ENCODE peak calls at places on chromosome 6, in five cellular contexts. One of them, this sample, is unnamed.

GRCh38 chr6:37691904-37692806 is 5.5 kb downstream of the MDGA1 start:
- DNase-seq in uterus: peak
- DNase-seq in testis: peak
- DNase-seq in body of pancreas: peak
- DNase-seq in IMR-90: peak
- DNase-seq in this sample: peak

GRCh38 chr6:35544748-35545361 is 32.2 kb upstream of the TULP1 start:
- DNase-seq in uterus: no peak
- DNase-seq in testis: no peak
- DNase-seq in body of pancreas: no peak
- DNase-seq in IMR-90: no peak
- DNase-seq in this sample: no peak

GRCh38 chr6:163620670-163621330 is 206.3 kb downstream of the QKI start:
- DNase-seq in uterus: no peak
- DNase-seq in testis: no peak
- DNase-seq in body of pancreas: no peak
- DNase-seq in IMR-90: peak
- DNase-seq in this sample: no peak

GRCh38 chr6:36357872-36358234 is 21.2 kb upstream of the BNIP5 start:
- DNase-seq in uterus: no peak
- DNase-seq in testis: no peak
- DNase-seq in body of pancreas: no peak
- DNase-seq in IMR-90: no peak
- DNase-seq in this sample: no peak

GRCh38 chr6:104855507-104855906 is 4.2 kb downstream of the HACE1 start:
- DNase-seq in uterus: no peak
- DNase-seq in testis: no peak
- DNase-seq in body of pancreas: no peak
- DNase-seq in IMR-90: peak
- DNase-seq in this sample: no peak

GRCh38 chr6:141451176-141451507 is 681.6 kb upstream of the GJE1 start:
- DNase-seq in uterus: no peak
- DNase-seq in testis: no peak
- DNase-seq in body of pancreas: no peak
- DNase-seq in IMR-90: no peak
- DNase-seq in this sample: no peak

GRCh38 chr6:132604635-132605150 is 15.2 kb upstream of the TAAR5 start:
- DNase-seq in uterus: no peak
- DNase-seq in testis: no peak
- DNase-seq in body of pancreas: no peak
- DNase-seq in IMR-90: no peak
- DNase-seq in this sample: no peak

GRCh38 chr6:125952764-125953501 is 3.6 kb upstream of the HINT3 start:
- DNase-seq in uterus: no peak
- DNase-seq in testis: peak
- DNase-seq in body of pancreas: peak
- DNase-seq in IMR-90: peak
- DNase-seq in this sample: no peak

GRCh38 chr6:85452441-85452881 is 2.6 kb downstream of the NT5E start:
- DNase-seq in uterus: no peak
- DNase-seq in testis: no peak
- DNase-seq in body of pancreas: no peak
- DNase-seq in IMR-90: peak
- DNase-seq in this sample: no peak

GRCh38 chr6:29965873-29966601 is 23.7 kb downstream of the HLA-A start:
- DNase-seq in uterus: peak
- DNase-seq in testis: peak
- DNase-seq in body of pancreas: peak
- DNase-seq in IMR-90: peak
- DNase-seq in this sample: peak

GRCh38 chr6:160767019-160767646 is 65.1 kb downstream of the PLG start:
- DNase-seq in uterus: peak
- DNase-seq in testis: peak
- DNase-seq in body of pancreas: peak
- DNase-seq in IMR-90: no peak
- DNase-seq in this sample: peak

GRCh38 chr6:46983007-46983411 is 59.1 kb downstream of the ADGRF1 start:
- DNase-seq in uterus: no peak
- DNase-seq in testis: no peak
- DNase-seq in body of pancreas: no peak
- DNase-seq in IMR-90: no peak
- DNase-seq in this sample: no peak

GRCh38 chr6:150299873-150300485 is 68.8 kb upstream of the IYD start:
- DNase-seq in uterus: no peak
- DNase-seq in testis: no peak
- DNase-seq in body of pancreas: peak
- DNase-seq in IMR-90: no peak
- DNase-seq in this sample: peak

GRCh38 chr6:47780510-47781356 is 1.1 kb upstream of the OPN5 start:
- DNase-seq in uterus: no peak
- DNase-seq in testis: peak
- DNase-seq in body of pancreas: peak
- DNase-seq in IMR-90: peak
- DNase-seq in this sample: peak

GRCh38 chr6:136050475-136050874 is 199.0 kb downstream of the PDE7B start:
- DNase-seq in uterus: no peak
- DNase-seq in testis: no peak
- DNase-seq in body of pancreas: no peak
- DNase-seq in IMR-90: no peak
- DNase-seq in this sample: no peak

GRCh38 chr6:2228392-2228791 is 17.0 kb downstream of the GMDS start:
- DNase-seq in uterus: no peak
- DNase-seq in testis: no peak
- DNase-seq in body of pancreas: no peak
- DNase-seq in IMR-90: no peak
- DNase-seq in this sample: no peak

GRCh38 chr6:26125015-26125690 is 37.9 kb downstream of the HFE start:
- DNase-seq in uterus: no peak
- DNase-seq in testis: no peak
- DNase-seq in body of pancreas: peak
- DNase-seq in IMR-90: no peak
- DNase-seq in this sample: no peak

GRCh38 chr6:84457276-84457675 is 229.8 kb upstream of the CEP162 start:
- DNase-seq in uterus: no peak
- DNase-seq in testis: no peak
- DNase-seq in body of pancreas: no peak
- DNase-seq in IMR-90: no peak
- DNase-seq in this sample: no peak

GRCh38 chr6:1617466-1618304 is 8.0 kb downstream of the FOXC1 start:
- DNase-seq in uterus: no peak
- DNase-seq in testis: no peak
- DNase-seq in body of pancreas: no peak
- DNase-seq in IMR-90: no peak
- DNase-seq in this sample: no peak

GRCh38 chr6:109807881-109808280 is 116.8 kb downstream of the FIG4 start:
- DNase-seq in uterus: no peak
- DNase-seq in testis: no peak
- DNase-seq in body of pancreas: no peak
- DNase-seq in IMR-90: no peak
- DNase-seq in this sample: no peak

GRCh38 chr6:38337819-38338465 is 301.8 kb downstream of the BTBD9 start:
- DNase-seq in uterus: no peak
- DNase-seq in testis: no peak
- DNase-seq in body of pancreas: no peak
- DNase-seq in IMR-90: peak
- DNase-seq in this sample: no peak

GRCh38 chr6:152071318-152071717 is 263.8 kb downstream of the ESR1 start:
- DNase-seq in uterus: no peak
- DNase-seq in testis: no peak
- DNase-seq in body of pancreas: no peak
- DNase-seq in IMR-90: no peak
- DNase-seq in this sample: no peak

GRCh38 chr6:4369616-4370015 is 234.2 kb upstream of the ECI2 start:
- DNase-seq in uterus: no peak
- DNase-seq in testis: no peak
- DNase-seq in body of pancreas: no peak
- DNase-seq in IMR-90: peak
- DNase-seq in this sample: no peak

GRCh38 chr6:151092561-151092960 is 147.2 kb upstream of the AKAP12 start:
- DNase-seq in uterus: no peak
- DNase-seq in testis: no peak
- DNase-seq in body of pancreas: no peak
- DNase-seq in IMR-90: no peak
- DNase-seq in this sample: no peak

GRCh38 chr6:36235309-36235708 is 34.6 kb upstream of the PNPLA1 start:
- DNase-seq in uterus: no peak
- DNase-seq in testis: peak
- DNase-seq in body of pancreas: no peak
- DNase-seq in IMR-90: no peak
- DNase-seq in this sample: no peak

GRCh38 chr6:46898011-46898410 is 23.7 kb downstream of the ADGRF5 start:
- DNase-seq in uterus: no peak
- DNase-seq in testis: no peak
- DNase-seq in body of pancreas: no peak
- DNase-seq in IMR-90: no peak
- DNase-seq in this sample: no peak

DNA sequence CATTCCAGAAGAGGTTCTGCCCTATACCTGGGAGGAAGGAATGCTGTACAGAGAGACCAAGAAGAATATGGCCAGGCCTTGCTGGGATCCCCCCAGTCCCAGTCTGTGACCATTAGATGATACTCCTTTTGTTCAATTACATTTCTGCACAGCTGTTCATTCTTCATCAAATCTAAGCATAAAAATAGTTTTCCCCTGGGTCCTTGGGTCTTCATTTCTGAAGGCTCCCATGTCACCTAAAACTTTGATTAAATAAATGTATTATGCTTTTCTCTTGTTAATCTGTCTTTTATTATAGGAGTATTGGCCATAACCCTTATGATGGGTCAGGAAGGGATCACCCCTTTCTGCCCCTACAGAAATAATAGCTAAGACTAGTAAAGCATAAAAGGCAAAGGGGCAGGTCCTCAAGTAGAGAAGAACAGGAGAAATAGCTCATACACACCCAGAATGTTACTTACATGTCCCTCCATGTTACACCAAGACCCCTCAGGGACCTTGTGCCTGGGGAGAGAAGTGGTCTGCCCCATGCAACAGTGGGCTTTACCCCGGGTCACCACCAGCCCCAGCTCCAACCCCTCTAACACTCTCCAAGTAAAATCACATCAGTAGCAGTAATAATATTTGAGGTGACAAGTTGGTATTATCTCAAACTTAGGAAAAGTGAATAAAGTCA is 2.1 kb upstream of the LTA start:
- DNase-seq in uterus: no peak
- DNase-seq in testis: no peak
- DNase-seq in body of pancreas: no peak
- DNase-seq in IMR-90: no peak
- DNase-seq in this sample: no peak
- H3K4me3 ChIP-seq in uterus: no peak
- H3K4me3 ChIP-seq in testis: no peak
- H3K4me3 ChIP-seq in body of pancreas: no peak
- H3K4me3 ChIP-seq in IMR-90: no peak
- H3K4me3 ChIP-seq in this sample: no peak

DNA sequence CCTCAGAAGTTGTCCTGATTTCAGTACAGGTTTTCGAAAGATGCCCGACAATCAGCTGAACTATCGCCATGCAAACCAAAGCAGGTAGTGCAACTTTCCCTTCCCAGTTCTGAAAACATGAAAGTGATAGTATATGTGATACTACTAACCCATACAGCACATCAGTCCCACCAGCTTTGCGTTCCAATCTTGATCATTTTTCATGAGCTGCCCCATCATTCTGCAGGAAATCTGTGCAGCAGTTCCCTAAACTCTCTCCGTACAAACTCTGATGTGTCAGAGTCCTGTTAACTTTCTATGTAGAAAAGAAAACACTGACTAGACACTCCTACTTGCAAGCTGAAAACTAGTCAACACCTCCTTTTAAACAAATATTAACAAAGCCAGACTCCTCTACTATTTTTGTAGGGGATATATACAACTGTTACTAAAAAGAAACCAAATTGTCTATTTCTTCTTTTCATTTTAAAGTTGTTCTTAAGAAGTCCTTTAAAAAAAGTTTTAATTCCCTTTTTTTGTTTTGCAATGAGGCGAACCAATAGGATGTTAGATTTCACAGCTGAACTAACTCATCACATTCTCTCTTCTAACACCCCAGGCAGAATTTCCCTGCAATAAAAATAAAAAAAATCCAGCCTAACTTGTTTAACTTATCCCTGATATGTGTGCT is 99.6 kb upstream of the DST start:
- DNase-seq in uterus: no peak
- DNase-seq in testis: no peak
- DNase-seq in body of pancreas: no peak
- DNase-seq in IMR-90: peak
- DNase-seq in this sample: no peak
- TF ChIP-seq POLR2A in uterus: no peak
- TF ChIP-seq POLR2A in testis: no peak
- TF ChIP-seq POLR2A in body of pancreas: no peak
- TF ChIP-seq POLR2A in IMR-90: no peak
- TF ChIP-seq POLR2A in this sample: no peak

DNA sequence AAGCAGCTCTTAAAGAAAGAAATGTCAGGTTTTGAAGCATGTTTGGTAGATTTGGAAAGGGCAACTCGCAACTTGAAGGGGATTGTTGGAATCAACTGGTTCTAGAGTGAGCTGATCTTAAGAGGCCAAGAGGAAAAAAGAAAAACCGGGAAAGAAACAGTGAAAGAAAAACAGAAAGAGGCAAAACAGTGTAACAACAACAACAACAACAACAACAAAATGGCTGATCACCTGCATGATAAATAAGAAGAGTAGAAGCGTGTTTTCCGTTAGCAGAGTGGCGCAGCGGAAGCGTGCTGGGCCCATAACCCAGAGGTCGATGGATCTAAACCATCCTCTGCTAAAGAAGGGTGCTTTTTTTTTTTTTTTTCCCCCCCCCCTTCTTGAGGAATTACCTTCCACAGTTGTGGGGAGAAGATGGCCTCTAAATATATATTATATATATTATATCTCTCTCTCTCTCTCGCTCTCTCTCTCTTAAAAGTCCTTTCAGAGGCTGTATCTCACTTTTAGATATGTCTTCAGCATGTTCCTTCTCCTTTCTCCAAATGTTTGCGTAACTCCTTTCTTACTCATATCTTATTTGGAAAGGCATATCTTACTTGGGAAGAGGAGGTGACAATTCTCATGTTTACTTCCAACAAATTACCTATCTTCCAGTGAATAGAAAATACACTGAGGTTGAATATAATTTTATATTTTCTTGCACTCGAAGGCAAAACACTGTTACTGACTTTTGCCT is 134.4 kb downstream of the OR2B2 start:
- DNase-seq in uterus: no peak
- DNase-seq in testis: no peak
- DNase-seq in body of pancreas: no peak
- DNase-seq in IMR-90: no peak
- DNase-seq in this sample: no peak
- H3K4me3 ChIP-seq in uterus: no peak
- H3K4me3 ChIP-seq in testis: peak
- H3K4me3 ChIP-seq in body of pancreas: no peak
- H3K4me3 ChIP-seq in IMR-90: no peak
- H3K4me3 ChIP-seq in this sample: no peak

DNA sequence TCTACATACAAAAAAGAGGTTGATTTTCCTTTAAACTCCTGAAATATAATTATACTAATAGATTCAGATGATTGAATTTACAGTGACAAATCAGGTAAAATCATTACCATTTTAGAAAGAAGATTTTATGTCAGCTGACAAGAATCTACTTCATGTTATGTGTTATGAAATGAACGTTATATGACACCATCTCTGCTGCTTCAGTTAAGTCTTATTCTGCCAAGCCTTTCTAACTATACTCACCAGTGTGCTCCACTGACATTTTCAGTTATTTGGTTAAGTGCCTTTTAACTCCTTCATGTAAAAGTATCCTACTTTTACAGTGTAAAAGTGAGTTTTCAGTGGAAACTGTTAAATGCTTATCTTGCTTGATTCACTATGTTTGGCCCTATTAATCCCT is 80.4 kb downstream of the RWDD2A start:
- DNase-seq in uterus: no peak
- DNase-seq in testis: no peak
- DNase-seq in body of pancreas: no peak
- DNase-seq in IMR-90: peak
- DNase-seq in this sample: no peak
- TF ChIP-seq POLR2A in uterus: no peak
- TF ChIP-seq POLR2A in testis: no peak
- TF ChIP-seq POLR2A in body of pancreas: no peak
- TF ChIP-seq POLR2A in IMR-90: no peak
- TF ChIP-seq POLR2A in this sample: no peak

This sample was measured in heart left ventricle.